ENCODE peak calls at places on chromosomes 7 and 10, in four cellular contexts. Z, P, L and H are unnamed samples.

GRCh38 chr10:47230957-47231356 is 69.0 kb upstream of the GDF10 start:
- DNase-seq in L (no peak), Z (no peak), P (no peak), H (no peak)

GRCh38 chr7:157228864-157229422 is 90.2 kb downstream of the UBE3C start:
- DNase-seq in Z (no peak), L (no peak), P (no peak), H (no peak)

GRCh38 chr7:99189222-99189621 is 18.7 kb downstream of the KPNA7 start:
- DNase-seq in P (no peak), Z (no peak), L (no peak), H (no peak)

GRCh38 chr7:38561166-38561565 is 70.0 kb downstream of the AMPH start:
- DNase-seq in Z (peak; percentile 6), P (no peak), L (no peak), H (no peak)

GRCh38 chr10:129689681-129690080 is 222.6 kb downstream of the MGMT start:
- DNase-seq in P (no peak), Z (no peak), L (no peak), H (no peak)

GRCh38 chr7:118839544-118839943 is 615.0 kb downstream of the ANKRD7 start:
- DNase-seq in P (no peak), Z (no peak), L (no peak), H (no peak)

GRCh38 chr7:35268953-35269352 is 15.1 kb upstream of the TBX20 start:
- DNase-seq in Z (no peak), P (no peak), L (no peak), H (no peak)

GRCh38 chr10:3150961-3151360 is 21.6 kb downstream of the PITRM1 start:
- DNase-seq in L (no peak), P (no peak), Z (no peak), H (no peak)

GRCh38 chr7:49980414-49980813 is 112.6 kb downstream of the ZPBP start:
- DNase-seq in L (no peak), Z (no peak), P (no peak), H (no peak)

GRCh38 chr7:19118896-19119301 is 1.5 kb upstream of the TWIST1 start:
- DNase-seq in L (no peak), Z (no peak), P (no peak), H (no peak)

GRCh38 chr7:27179503-27180430 is 5.3 kb downstream of the HOXA11 start:
- DNase-seq in L (peak; percentile 39), Z (peak; percentile 84), P (no peak), H (peak; percentile 34)

GRCh38 chr7:88396948-88397322 is 90.2 kb upstream of the STEAP4 start:
- DNase-seq in L (no peak), Z (no peak), P (no peak), H (no peak)

GRCh38 chr10:23120001-23120934 is 24.9 kb downstream of the MSRB2 start:
- DNase-seq in P (no peak), L (no peak), Z (no peak), H (no peak)

GRCh38 chr7:50822716-50823115 is 40.0 kb upstream of the GRB10 start:
- DNase-seq in Z (no peak), P (no peak), L (no peak), H (no peak)

GRCh38 chr7:107939472-107940145 is 48.6 kb downstream of the DLD start:
- DNase-seq in Z (no peak), L (peak; percentile 25), P (no peak), H (peak; percentile 12)

GRCh38 chr10:97550336-97551149 is 22.0 kb upstream of the ANKRD2 start:
- DNase-seq in P (no peak), L (no peak), Z (no peak), H (no peak)

DNA sequence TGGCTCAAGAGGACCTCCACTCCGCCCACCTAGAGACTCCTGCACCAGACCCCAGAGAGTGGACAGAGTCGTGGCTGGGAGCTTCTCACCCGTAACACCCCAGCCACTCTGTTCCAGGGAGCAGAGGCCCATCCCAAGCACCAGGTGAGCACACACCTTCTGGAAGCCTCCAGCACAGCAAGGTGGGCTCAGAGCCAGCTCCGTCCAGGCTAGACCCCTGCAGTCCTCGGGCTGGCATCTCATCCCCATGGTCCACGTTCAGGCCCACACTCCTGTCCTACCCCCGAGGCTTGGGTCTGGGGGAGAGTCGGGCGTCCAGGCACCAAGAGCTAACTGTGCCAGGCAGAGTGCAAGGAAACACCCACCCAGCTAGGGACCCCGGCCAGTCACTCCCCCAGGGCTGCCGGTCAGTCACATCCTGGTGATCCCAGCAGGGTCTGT is 13.2 kb downstream of the PDGFA start:
- DNase-seq in Z (no peak), L (peak; percentile 3), P (no peak), H (no peak)
- H3K27ac ChIP-seq in Z (peak overlapping the region; percentile 98), L (peak overlapping the region; percentile 94), P (no peak overlapping the region), H (no peak overlapping the region)

GRCh38 chr10:116960066-116960465 is 44.9 kb downstream of the SHTN1 start:
- DNase-seq in P (no peak), Z (no peak), L (no peak), H (no peak)

GRCh38 chr10:116961305-116962251 is 43.4 kb downstream of the SHTN1 start:
- DNase-seq in Z (no peak), P (no peak), L (no peak), H (no peak)
- H3K27ac ChIP-seq in Z (no peak overlapping the region), P (no peak overlapping the region), L (no peak overlapping the region), H (no peak overlapping the region)

DNA sequence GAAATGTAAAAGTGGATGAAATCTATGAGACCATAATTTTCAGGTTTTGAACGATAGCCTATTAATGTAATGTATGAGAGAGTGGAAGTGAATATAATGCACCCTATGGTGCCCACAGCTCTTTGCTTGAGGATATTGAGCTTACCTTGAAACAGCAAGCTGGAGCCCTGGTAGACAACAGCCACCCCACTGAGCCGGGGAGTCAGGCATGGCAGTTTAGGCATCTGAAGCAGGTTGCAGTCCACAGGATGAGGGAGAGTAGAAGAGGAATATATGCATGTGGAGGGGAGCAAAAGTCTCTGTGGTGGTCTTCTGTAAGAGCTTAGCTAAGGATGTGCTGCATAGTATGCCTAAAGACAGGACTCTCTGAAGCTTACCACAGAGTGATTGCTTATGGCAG is 817.3 kb downstream of the DNAJB9 start:
- DNase-seq in L (no peak), P (no peak), Z (no peak), H (no peak)
- H3K27ac ChIP-seq in L (no peak overlapping the region), P (no peak overlapping the region), Z (no peak overlapping the region), H (no peak overlapping the region)

GRCh38 chr7:153030976-153031375 is 271.4 kb downstream of the ACTR3B start:
- DNase-seq in L (no peak), P (no peak), Z (no peak), H (no peak)

GRCh38 chr7:153034791-153035190 is 275.2 kb downstream of the ACTR3B start:
- DNase-seq in L (no peak), P (no peak), Z (no peak), H (no peak)

GRCh38 chr7:153036396-153037063 is 277.0 kb downstream of the ACTR3B start:
- DNase-seq in Z (no peak), P (no peak), L (no peak), H (no peak)
- H3K27ac ChIP-seq in Z (no peak overlapping the region), P (no peak overlapping the region), L (no peak overlapping the region), H (no peak overlapping the region)

DNA sequence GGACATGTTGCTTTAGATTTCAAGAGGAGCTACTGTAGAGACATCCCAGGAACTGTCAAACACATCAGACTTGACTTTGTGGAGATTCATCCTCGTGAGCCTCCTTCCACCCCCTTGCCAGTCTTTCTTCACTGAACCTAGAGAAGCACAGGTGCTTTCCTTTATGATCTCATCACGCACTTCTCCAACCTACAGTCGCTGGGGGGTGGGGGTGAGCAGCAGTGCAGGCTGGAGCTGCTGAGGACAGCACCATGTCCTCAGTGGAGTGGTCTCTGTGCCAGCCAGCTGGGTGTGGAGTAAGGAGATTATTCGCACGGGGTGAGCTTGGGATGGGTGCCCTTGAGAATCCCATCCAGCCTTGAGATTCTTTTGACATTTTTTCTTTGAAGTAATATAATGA is 88.1 kb downstream of the VOPP1 start:
- DNase-seq in L (no peak), Z (no peak), P (no peak), H (no peak)
- H3K27ac ChIP-seq in L (no peak overlapping the region), Z (no peak overlapping the region), P (no peak overlapping the region), H (no peak overlapping the region)

DNA sequence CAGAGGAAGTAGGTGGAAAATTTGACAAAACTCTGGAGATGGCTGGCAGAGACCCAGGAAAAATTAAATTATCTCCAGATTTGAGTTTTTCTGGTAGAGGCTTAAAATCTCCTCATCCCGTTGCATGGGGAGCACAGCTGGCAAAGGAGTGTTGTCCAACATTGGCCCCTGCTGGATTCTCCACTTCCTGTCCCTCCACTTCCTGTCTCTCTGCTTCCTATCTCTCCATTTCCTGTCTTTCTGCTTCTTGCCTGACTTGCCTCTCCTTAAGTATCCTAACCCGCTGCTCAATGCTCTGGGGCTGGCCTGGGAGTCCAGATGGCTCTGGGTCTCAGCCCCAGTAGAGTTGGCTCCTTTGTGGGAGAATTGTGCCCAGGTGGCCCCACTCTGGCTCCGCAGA is 65.8 kb upstream of the EMX2 start:
- DNase-seq in L (no peak), Z (no peak), P (no peak), H (no peak)
- H3K27ac ChIP-seq in L (no peak overlapping the region), Z (no peak overlapping the region), P (no peak overlapping the region), H (no peak overlapping the region)